ENCODE peak calls at places on chromosomes 13 and 19, in six cellular contexts. E, U, P, V, Q and J are unnamed samples.

GRCh38 chr13:94776300-94776699 is 64.0 kb upstream of the SOX21 start:
- DNase-seq in E (no peak), U (no peak), P (no peak), V (no peak), Q (no peak), J (no peak)

GRCh38 chr13:94192576-94192975 is 286.9 kb downstream of the DCT start:
- DNase-seq in E (no peak), U (no peak), P (no peak), V (peak; percentile 32), Q (no peak), J (no peak)

GRCh38 chr13:80009760-80010159 is 331.2 kb downstream of the SPRY2 start:
- DNase-seq in E (no peak), U (no peak), P (no peak), V (no peak), Q (no peak), J (no peak)

GRCh38 chr13:49958321-49958720 is 22.2 kb upstream of the SPRYD7 start:
- DNase-seq in E (no peak), U (peak; percentile 20), P (no peak), V (no peak), Q (peak; percentile 3), J (no peak)

GRCh38 chr19:13964776-13965175 is 12.5 kb downstream of the DCAF15 start:
- DNase-seq in E (no peak), U (peak; percentile 25), P (no peak), V (no peak), Q (peak; percentile 74), J (no peak)

GRCh38 chr13:84570831-84571230 is 688.6 kb upstream of the SLITRK1 start:
- DNase-seq in E (no peak), U (peak; percentile 22), P (peak; percentile 3), V (peak; percentile 19), Q (peak; percentile 2), J (no peak)

GRCh38 chr19:4327252-4327876 is 11.3 kb downstream of the STAP2 start:
- DNase-seq in E (peak; percentile 84), U (no peak), P (no peak), V (peak; percentile 35), Q (peak; percentile 65), J (peak; percentile 90)

GRCh38 chr13:27466513-27466912 is 16.1 kb upstream of the MTIF3 start:
- DNase-seq in E (no peak), U (no peak), P (no peak), V (no peak), Q (no peak), J (no peak)

GRCh38 chr13:51590966-51591627 is 6.8 kb downstream of the WDFY2 start:
- DNase-seq in E (no peak), U (peak; percentile 79), P (peak; percentile 47), V (peak; percentile 83), Q (peak; percentile 96), J (no peak)

GRCh38 chr13:44899967-44900366 is 89.3 kb downstream of the NUFIP1 start:
- DNase-seq in E (no peak), U (no peak), P (no peak), V (peak; percentile 34), Q (no peak), J (no peak)

GRCh38 chr19:17996826-17997316 is 11.1 kb upstream of the ARRDC2 start:
- DNase-seq in E (peak; percentile 91), U (peak; percentile 16), P (peak; percentile 24), V (peak; percentile 71), Q (peak; percentile 51), J (peak; percentile 97)

DNA sequence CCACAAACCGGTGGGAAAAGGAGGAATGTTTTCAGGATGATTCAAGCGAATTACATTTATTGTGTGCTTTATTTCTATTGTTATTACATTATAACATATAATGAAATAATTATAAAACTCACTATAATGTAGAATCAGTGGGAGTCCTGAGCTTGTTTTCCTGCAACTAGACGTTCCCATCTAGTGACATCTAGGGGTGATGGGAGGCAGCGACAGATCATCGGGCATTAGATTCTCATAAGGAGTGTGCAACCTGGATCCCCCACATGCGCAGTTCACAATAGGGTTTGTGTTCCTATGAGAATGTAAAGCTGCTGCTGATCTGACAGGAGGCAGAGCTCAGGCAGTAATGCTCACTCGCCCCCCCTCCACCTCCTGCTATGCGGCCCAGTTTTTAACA is 54.5 kb downstream of the SPTBN4 start:
- DNase-seq in E (no peak), U (no peak), P (no peak), V (peak; percentile 30), Q (no peak), J (no peak)
- TF ChIP-seq CTCF in E (peak; percentile 34), U (peak; percentile 15), P (peak; percentile 50), V (peak; percentile 28), Q (peak; percentile 50), J (peak; percentile 44)

GRCh38 chr19:15759962-15760565 is 22.3 kb downstream of the OR10H3 start:
- DNase-seq in E (no peak), U (no peak), P (no peak), V (no peak), Q (no peak), J (no peak)
- TF ChIP-seq CTCF in E (no peak), U (no peak), P (no peak), V (no peak), Q (no peak), J (no peak)

GRCh38 chr13:110137677-110138008 is 169.3 kb downstream of the COL4A1 start:
- DNase-seq in E (no peak), U (peak; percentile 37), P (no peak), V (no peak), Q (no peak), J (no peak)
- TF ChIP-seq CTCF in E (peak; percentile 43), U (peak; percentile 10), P (peak; percentile 23), V (peak; percentile 28), Q (peak; percentile 13), J (peak; percentile 47)

GRCh38 chr13:43786766-43787517 is at the start of gene ENOX1:
- DNase-seq in E (peak; percentile 77), U (peak; percentile 51), P (peak; percentile 49), V (peak; percentile 63), Q (peak; percentile 72), J (peak; percentile 90)
- TF ChIP-seq CTCF in E (peak; percentile 29), U (no peak), P (peak; percentile 17), V (no peak), Q (peak; percentile 14), J (peak; percentile 34)

GRCh38 chr13:40169476-40169875 is 497.0 kb downstream of the FOXO1 start:
- DNase-seq in E (no peak), U (no peak), P (no peak), V (peak; percentile 30), Q (no peak), J (no peak)

GRCh38 chr13:40167327-40167726 is 499.1 kb downstream of the FOXO1 start:
- DNase-seq in E (no peak), U (no peak), P (no peak), V (no peak), Q (no peak), J (no peak)

GRCh38 chr13:40170091-40170490 is 496.4 kb downstream of the FOXO1 start:
- DNase-seq in E (no peak), U (peak; percentile 21), P (no peak), V (no peak), Q (no peak), J (no peak)

GRCh38 chr13:40170982-40171381 is 495.5 kb downstream of the FOXO1 start:
- DNase-seq in E (no peak), U (no peak), P (no peak), V (peak; percentile 89), Q (no peak), J (no peak)

GRCh38 chr13:40168425-40169155 is 497.9 kb downstream of the FOXO1 start:
- DNase-seq in E (no peak), U (no peak), P (no peak), V (peak; percentile 28), Q (no peak), J (no peak)
- TF ChIP-seq CTCF in E (no peak), U (no peak), P (no peak), V (no peak), Q (no peak), J (no peak)

GRCh38 chr19:54147676-54148075 is 10.1 kb downstream of the CNOT3 start:
- DNase-seq in E (no peak), U (no peak), P (no peak), V (no peak), Q (no peak), J (no peak)
- TF ChIP-seq CTCF in E (no peak), U (no peak), P (no peak), V (no peak), Q (no peak), J (no peak)

GRCh38 chr19:1388637-1389026 is 4.9 kb downstream of the NDUFS7 start:
- DNase-seq in E (no peak), U (no peak), P (no peak), V (no peak), Q (no peak), J (peak; percentile 84)

GRCh38 chr19:1389033-1389940 is 5.6 kb downstream of the NDUFS7 start:
- DNase-seq in E (no peak), U (no peak), P (no peak), V (no peak), Q (no peak), J (no peak)

GRCh38 chr19:1386945-1387683 is 3.4 kb downstream of the NDUFS7 start:
- DNase-seq in E (no peak), U (no peak), P (no peak), V (no peak), Q (no peak), J (no peak)

GRCh38 chr19:1385816-1386215 is 2.1 kb downstream of the NDUFS7 start:
- DNase-seq in E (no peak), U (no peak), P (no peak), V (no peak), Q (no peak), J (no peak)

DNA sequence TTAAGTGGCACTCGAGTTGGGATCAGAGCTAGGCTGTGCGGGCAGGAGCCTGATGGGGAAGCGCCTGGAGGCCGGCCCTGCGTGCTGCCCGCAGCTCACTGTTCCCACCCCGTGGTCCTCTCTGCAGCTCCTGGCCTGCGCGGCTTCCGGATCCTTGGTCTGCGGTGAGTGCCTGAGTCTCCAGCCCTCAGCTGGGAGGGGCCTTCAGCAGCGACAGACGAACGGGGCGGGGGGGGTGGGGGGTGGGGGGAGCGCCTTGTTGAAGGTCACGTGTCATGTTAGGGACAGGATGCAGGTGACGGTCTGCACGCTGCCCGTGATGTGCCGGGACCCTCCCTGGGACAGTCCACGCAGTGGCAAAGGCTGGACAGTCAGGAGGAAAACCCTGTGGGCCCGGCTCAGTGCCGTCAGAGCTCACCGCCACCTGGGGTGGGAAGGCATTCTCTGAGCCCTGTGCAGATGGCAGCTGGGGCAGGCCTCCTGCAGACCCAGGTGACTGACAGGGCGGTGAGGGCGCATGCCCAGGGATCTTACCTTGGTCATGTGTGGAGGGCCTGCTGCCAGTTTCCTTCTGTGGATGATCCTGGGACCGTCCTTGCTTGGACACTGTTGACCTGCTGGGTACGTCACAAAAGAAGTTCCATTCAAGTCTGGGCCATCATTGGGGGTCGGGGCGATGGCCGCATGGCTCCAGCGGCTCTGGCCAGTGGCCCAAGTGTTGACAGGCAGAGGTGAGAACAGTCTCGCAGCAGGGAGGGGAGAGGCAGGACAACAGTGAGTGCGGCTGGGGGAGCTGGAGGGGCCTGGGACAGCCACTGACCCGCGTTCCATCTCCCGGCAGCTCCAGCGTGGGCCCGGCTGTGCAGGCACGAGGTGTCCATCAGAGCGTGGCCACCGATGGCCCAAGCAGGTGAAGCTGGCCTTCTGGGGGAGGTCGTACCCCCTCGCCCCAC is 4.3 kb downstream of the NDUFS7 start:
- DNase-seq in E (no peak), U (no peak), P (no peak), V (no peak), Q (no peak), J (no peak)
- TF ChIP-seq CTCF in E (no peak), U (no peak), P (no peak), V (no peak), Q (no peak), J (no peak)

DNA sequence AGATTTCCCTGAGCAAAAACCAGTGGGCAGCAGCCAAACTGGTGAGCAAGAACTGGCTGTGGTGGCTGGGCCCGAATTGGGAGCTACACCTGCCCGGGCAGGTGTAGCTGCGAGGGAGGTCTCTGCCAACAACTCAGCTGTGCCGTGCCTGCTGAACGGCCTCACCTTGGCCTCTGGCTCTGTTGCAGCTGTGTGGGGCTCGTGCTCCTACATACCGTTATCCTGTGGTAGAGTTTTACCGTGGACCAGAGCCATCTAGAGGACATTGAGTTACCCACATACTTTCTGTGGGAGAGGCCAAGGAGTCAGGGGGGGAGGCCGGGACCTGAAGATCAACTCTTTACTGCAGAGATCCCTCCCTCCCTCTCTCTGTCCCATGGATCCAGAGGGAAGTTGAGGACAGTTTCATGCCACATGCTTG is 113.2 kb downstream of the TM9SF2 start:
- DNase-seq in E (no peak), U (no peak), P (no peak), V (peak; percentile 91), Q (no peak), J (no peak)
- TF ChIP-seq CTCF in E (no peak), U (no peak), P (peak; percentile 23), V (no peak), Q (no peak), J (peak; percentile 42)